ENCODE peak calls at places on chromosomes 12 and 14, in ten cellular contexts. X, A, P, G, D, C, R, B, J and W are unnamed samples.

GRCh38 chr12:3543826-3544225 is 52.8 kb downstream of the PRMT8 start:
- DNase-seq in X (no peak), A (no peak), P (no peak), G (no peak), D (no peak), C (no peak), R (no peak), B (no peak), J (no peak), W (no peak)

GRCh38 chr12:2794261-2794735 is 472 bp upstream of the FKBP4 start:
- DNase-seq in X (peak), A (no peak), P (no peak), G (no peak), D (no peak), C (no peak), R (no peak), B (peak), J (no peak), W (peak)

GRCh38 chr14:94612174-94612573 is at the start of gene SERPINA3:
- DNase-seq in X (peak), A (no peak), P (no peak), G (no peak), D (no peak), C (peak), R (no peak), B (peak), J (no peak), W (peak)

GRCh38 chr12:103333676-103334075 is 162.1 kb downstream of the C12orf42 start:
- DNase-seq in X (no peak), A (no peak), P (no peak), G (no peak), D (no peak), C (no peak), R (no peak), B (no peak), J (no peak), W (no peak)

GRCh38 chr12:50402270-50403000 is 1.8 kb downstream of the LARP4 start:
- DNase-seq in X (no peak), A (no peak), P (no peak), G (no peak), D (no peak), C (no peak), R (no peak), B (no peak), J (no peak), W (peak)

GRCh38 chr12:93918900-93919299 is 229.5 kb upstream of the PLXNC1 start:
- DNase-seq in X (no peak), A (no peak), P (no peak), G (no peak), D (no peak), C (no peak), R (no peak), B (no peak), J (no peak), W (no peak)

GRCh38 chr12:85951823-85952222 is 77.7 kb downstream of the NTS start:
- DNase-seq in X (peak), A (no peak), P (no peak), G (no peak), D (no peak), C (no peak), R (no peak), B (peak), J (no peak), W (peak)

GRCh38 chr14:67133595-67134441 is 55.4 kb upstream of the GARIN2 start:
- DNase-seq in X (no peak), A (no peak), P (no peak), G (no peak), D (no peak), C (no peak), R (no peak), B (no peak), J (no peak), W (no peak)

GRCh38 chr12:80861636-80862378 is 75.9 kb downstream of the LIN7A start:
- DNase-seq in X (peak), A (no peak), P (no peak), G (no peak), D (no peak), C (peak), R (no peak), B (no peak), J (no peak), W (peak)

GRCh38 chr14:52650774-52651173 is 44.6 kb downstream of the ERO1A start:
- DNase-seq in X (no peak), A (no peak), P (no peak), G (no peak), D (no peak), C (peak), R (no peak), B (no peak), J (no peak), W (no peak)

GRCh38 chr12:16347391-16348298 is at the start of gene MGST1:
- DNase-seq in X (peak), A (peak), P (no peak), G (peak), D (peak), C (peak), R (no peak), B (no peak), J (no peak), W (peak)

GRCh38 chr12:48286665-48287064 is 64.1 kb downstream of the ZNF641 start:
- DNase-seq in X (no peak), A (no peak), P (peak), G (no peak), D (no peak), C (no peak), R (no peak), B (no peak), J (no peak), W (no peak)

GRCh38 chr12:76018672-76019071 is 12.9 kb downstream of the PHLDA1 start:
- DNase-seq in X (no peak), A (no peak), P (no peak), G (no peak), D (no peak), C (no peak), R (no peak), B (no peak), J (no peak), W (no peak)

GRCh38 chr12:12249216-12250050 is 17.4 kb downstream of the LRP6 start:
- DNase-seq in X (no peak), A (no peak), P (no peak), G (no peak), D (no peak), C (no peak), R (no peak), B (no peak), J (no peak), W (no peak)

GRCh38 chr14:56195727-56196126 is 77.5 kb downstream of the PELI2 start:
- DNase-seq in X (peak), A (peak), P (no peak), G (no peak), D (no peak), C (peak), R (peak), B (no peak), J (peak), W (peak)

GRCh38 chr14:21852061-21852664 is 178.5 kb upstream of the OR4E1 start:
- DNase-seq in X (no peak), A (no peak), P (no peak), G (no peak), D (no peak), C (no peak), R (peak), B (no peak), J (peak), W (peak)

GRCh38 chr14:68523994-68524725 is 268.7 kb downstream of the ZFP36L1 start:
- DNase-seq in X (no peak), A (no peak), P (no peak), G (no peak), D (peak), C (peak), R (no peak), B (no peak), J (no peak), W (no peak)

GRCh38 chr12:49331360-49332222 is 5.4 kb downstream of the C1QL4 start:
- DNase-seq in X (peak), A (peak), P (no peak), G (peak), D (peak), C (peak), R (no peak), B (peak), J (no peak), W (peak)

GRCh38 chr14:51008416-51008815 is 64.1 kb upstream of the PYGL start:
- DNase-seq in X (no peak), A (no peak), P (no peak), G (no peak), D (no peak), C (no peak), R (no peak), B (no peak), J (no peak), W (no peak)

GRCh38 chr14:103290494-103290893 is 43.5 kb upstream of the EIF5 start:
- DNase-seq in X (no peak), A (no peak), P (no peak), G (peak), D (no peak), C (no peak), R (no peak), B (no peak), J (no peak), W (no peak)

GRCh38 chr12:113961921-113962710 is 4.0 kb downstream of the RBM19 start:
- DNase-seq in X (no peak), A (no peak), P (no peak), G (no peak), D (no peak), C (peak), R (no peak), B (no peak), J (peak), W (peak)

GRCh38 chr12:2057041-2057792 is 4.4 kb downstream of the CACNA1C start:
- DNase-seq in X (no peak), A (peak), P (peak), G (peak), D (no peak), C (peak), R (no peak), B (no peak), J (peak), W (peak)

GRCh38 chr14:20818861-20819260 is 16.2 kb upstream of the RNASE1 start:
- DNase-seq in X (no peak), A (no peak), P (no peak), G (no peak), D (no peak), C (no peak), R (no peak), B (no peak), J (no peak), W (no peak)

GRCh38 chr14:64891839-64892375 is 12.2 kb upstream of the SPTB start:
- DNase-seq in X (peak), A (peak), P (no peak), G (no peak), D (no peak), C (peak), R (no peak), B (peak), J (no peak), W (peak)

GRCh38 chr14:21049263-21049662 is 7.1 kb downstream of the RNASE7 start:
- DNase-seq in X (peak), A (no peak), P (no peak), G (no peak), D (no peak), C (peak), R (no peak), B (no peak), J (no peak), W (peak)

GRCh38 chr12:55842681-55843429 is at the start of gene MMP19:
- DNase-seq in X (peak), A (no peak), P (peak), G (no peak), D (no peak), C (peak), R (no peak), B (no peak), J (no peak), W (peak)

GRCh38 chr12:127363392-127363791 is 903.6 kb upstream of the TMEM132C start:
- DNase-seq in X (no peak), A (no peak), P (no peak), G (no peak), D (no peak), C (no peak), R (no peak), B (no peak), J (no peak), W (no peak)

GRCh38 chr12:93347054-93347786 is 30.5 kb upstream of the NUDT4 start:
- DNase-seq in X (no peak), A (no peak), P (no peak), G (no peak), D (no peak), C (no peak), R (no peak), B (no peak), J (no peak), W (no peak)

GRCh38 chr12:131592972-131593371 is 117.9 kb upstream of the SFSWAP start:
- DNase-seq in X (no peak), A (no peak), P (no peak), G (no peak), D (no peak), C (no peak), R (no peak), B (no peak), J (peak), W (no peak)

GRCh38 chr12:102971227-102971626 is 13.8 kb downstream of the ASCL1 start:
- DNase-seq in X (no peak), A (peak), P (no peak), G (no peak), D (no peak), C (no peak), R (no peak), B (no peak), J (no peak), W (no peak)

GRCh38 chr12:111446631-111447570 is 41.2 kb downstream of the SH2B3 start:
- DNase-seq in X (no peak), A (no peak), P (no peak), G (no peak), D (peak), C (no peak), R (no peak), B (no peak), J (no peak), W (no peak)

GRCh38 chr12:52838871-52839446 is 4.8 kb upstream of the KRT79 start:
- DNase-seq in X (no peak), A (no peak), P (peak), G (no peak), D (no peak), C (no peak), R (no peak), B (no peak), J (no peak), W (no peak)

GRCh38 chr14:61537567-61538463 is 157.5 kb upstream of the HIF1A start:
- DNase-seq in X (peak), A (peak), P (peak), G (no peak), D (no peak), C (peak), R (no peak), B (no peak), J (no peak), W (peak)

GRCh38 chr12:107684029-107684790 is 1.4 kb upstream of the PWP1 start:
- DNase-seq in X (peak), A (no peak), P (no peak), G (no peak), D (no peak), C (peak), R (no peak), B (no peak), J (no peak), W (peak)

GRCh38 chr12:12153596-12153995 is 82.9 kb downstream of the BCL2L14 start:
- DNase-seq in X (no peak), A (no peak), P (no peak), G (no peak), D (no peak), C (no peak), R (no peak), B (no peak), J (no peak), W (no peak)